ENCODE peak calls at places on chromosomes 16 and 17, in five cellular contexts. B is erythroblast, L is spleen, D is GM12891, U is Peyer's patch. H is an unnamed sample.

GRCh38 chr16:11949527-11949926 is 7.7 kb upstream of the NPIPB2 start:
- DNase-seq in B (peak), L (no peak), D (peak), U (no peak), H (peak)

GRCh38 chr16:68645494-68646388 is 631 bp downstream of the CDH3 start:
- DNase-seq in B (no peak), L (no peak), D (no peak), U (no peak), H (no peak)

GRCh38 chr16:10765772-10766171 is 22.1 kb downstream of the NUBP1 start:
- DNase-seq in B (no peak), L (no peak), D (no peak), U (no peak), H (no peak)

GRCh38 chr16:67397451-67397801 is 4.1 kb upstream of the TPPP3 start:
- DNase-seq in B (no peak), L (peak), D (no peak), U (no peak), H (no peak)

GRCh38 chr16:3145660-3146059 is 10.8 kb downstream of the ZNF213 start:
- DNase-seq in B (no peak), L (peak), D (no peak), U (no peak), H (no peak)

GRCh38 chr17:19342611-19343255 is 19.8 kb downstream of the B9D1 start:
- DNase-seq in B (no peak), L (peak), D (no peak), U (peak), H (no peak)

GRCh38 chr16:23974223-23974622 is 138.4 kb downstream of the PRKCB start:
- DNase-seq in B (no peak), L (no peak), D (no peak), U (no peak), H (no peak)

GRCh38 chr17:83122834-83123233 is 43.4 kb downstream of the METRNL start:
- DNase-seq in B (no peak), L (peak), D (no peak), U (peak), H (no peak)

GRCh38 chr17:8243827-8244226 is 4.0 kb downstream of the CTC1 start:
- DNase-seq in B (no peak), L (no peak), D (no peak), U (no peak), H (no peak)

GRCh38 chr17:31308935-31309334 is 4.9 kb downstream of the EVI2B start:
- DNase-seq in B (no peak), L (no peak), D (no peak), U (no peak), H (no peak)

GRCh38 chr17:76737082-76737675 is at the start of gene SRSF2:
- DNase-seq in B (peak), L (peak), D (peak), U (peak), H (peak)

GRCh38 chr16:46885960-46886763 is 2.0 kb downstream of the GPT2 start:
- DNase-seq in B (no peak), L (no peak), D (no peak), U (no peak), H (no peak)

GRCh38 chr16:26645629-26646028 is 421.1 kb upstream of the C16orf82 start:
- DNase-seq in B (peak), L (no peak), D (no peak), U (no peak), H (peak)

GRCh38 chr16:86802013-86802412 is 223.7 kb downstream of the FOXL1 start:
- DNase-seq in B (no peak), L (no peak), D (no peak), U (no peak), H (no peak)

GRCh38 chr16:88382491-88383400 is at the start of gene ZNF469:
- DNase-seq in B (no peak), L (peak), D (no peak), U (no peak), H (no peak)

GRCh38 chr17:63543822-63544420 is 6.4 kb upstream of the DCAF7 start:
- DNase-seq in B (no peak), L (no peak), D (no peak), U (no peak), H (no peak)

GRCh38 chr16:4607841-4608703 is 6.6 kb downstream of the UBALD1 start:
- DNase-seq in B (no peak), L (peak), D (no peak), U (no peak), H (no peak)

GRCh38 chr17:73271078-73271477 is 9.4 kb upstream of the CPSF4L start:
- DNase-seq in B (no peak), L (no peak), D (peak), U (no peak), H (no peak)

GRCh38 chr16:24721830-24722238 is 7.6 kb upstream of the TNRC6A start:
- DNase-seq in B (no peak), L (no peak), D (no peak), U (no peak), H (no peak)

GRCh38 chr16:16938980-16939379 is 531.8 kb downstream of the XYLT1 start:
- DNase-seq in B (no peak), L (no peak), D (no peak), U (no peak), H (no peak)

GRCh38 chr17:43908111-43908721 is 880 bp upstream of the MPP2 start:
- DNase-seq in B (peak), L (no peak), D (peak), U (no peak), H (peak)

GRCh38 chr17:61366715-61367413 is 32.8 kb upstream of the TBX2 start:
- DNase-seq in B (no peak), L (peak), D (no peak), U (no peak), H (no peak)

GRCh38 chr17:42154514-42154883 is 290 bp downstream of the RAB5C start:
- DNase-seq in B (no peak), L (no peak), D (no peak), U (no peak), H (no peak)
- TF ChIP-seq POLR2A in B (no peak), L (no peak), D (no peak), U (no peak), H (no peak)

DNA sequence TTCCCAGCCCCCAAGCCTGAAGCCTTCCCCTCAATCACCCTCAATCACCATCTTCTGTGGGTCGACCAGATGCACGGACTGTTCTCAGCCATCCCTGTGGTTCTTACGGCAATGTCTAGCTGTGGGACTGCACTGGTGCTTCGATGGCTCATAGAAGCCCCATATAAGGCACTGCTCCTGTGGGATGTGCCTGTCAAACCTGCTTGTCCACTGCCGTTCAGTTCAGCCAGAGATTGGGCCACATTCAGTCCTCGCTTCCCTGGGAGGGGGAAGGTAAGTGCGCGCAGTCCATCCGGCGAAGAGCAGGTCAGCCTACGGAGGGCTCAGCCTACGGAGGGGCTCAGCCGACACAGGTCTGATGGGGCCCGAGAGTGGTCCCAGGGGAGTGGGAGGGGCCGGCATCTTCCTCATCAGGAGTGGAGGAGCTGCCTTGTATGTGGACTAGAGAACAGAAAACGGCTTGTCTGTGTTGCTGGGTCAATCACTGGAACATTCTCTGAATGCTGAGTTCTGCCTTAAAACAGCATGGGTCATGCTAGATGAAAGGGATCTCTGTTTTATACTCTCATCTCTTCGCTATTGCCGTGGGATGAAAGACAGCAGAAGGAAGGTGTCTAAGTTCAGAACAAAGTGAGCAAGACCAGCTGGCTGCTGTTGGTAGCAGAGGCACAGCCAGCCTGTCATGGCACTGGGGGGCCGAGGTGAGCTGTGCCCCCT is at the start of gene CARD14:
- DNase-seq in B (no peak), L (no peak), D (no peak), U (no peak), H (no peak)
- TF ChIP-seq POLR2A in B (no peak), L (no peak), D (no peak), U (no peak), H (no peak)

GRCh38 chr17:38429476-38430100 is 1.3 kb downstream of the ARHGAP23 start:
- DNase-seq in B (no peak), L (no peak), D (no peak), U (no peak), H (no peak)

GRCh38 chr17:38427160-38427949 is 909 bp upstream of the ARHGAP23 start:
- DNase-seq in B (no peak), L (no peak), D (no peak), U (no peak), H (no peak)

GRCh38 chr17:38428150-38428642 is at the start of gene ARHGAP23:
- DNase-seq in B (peak), L (peak), D (no peak), U (no peak), H (peak)

GRCh38 chr17:38430316-38430715 is 2.1 kb downstream of the ARHGAP23 start:
- DNase-seq in B (no peak), L (no peak), D (no peak), U (no peak), H (no peak)

GRCh38 chr17:38428643-38429371 is 543 bp downstream of the ARHGAP23 start:
- DNase-seq in B (no peak), L (peak), D (no peak), U (no peak), H (no peak)
- TF ChIP-seq POLR2A in B (no peak), L (no peak), D (no peak), U (no peak), H (peak)

GRCh38 chr17:80855196-80855967 is 136.3 kb upstream of the CHMP6 start:
- DNase-seq in B (no peak), L (peak), D (no peak), U (peak), H (no peak)

GRCh38 chr17:80856863-80857488 is 134.7 kb upstream of the CHMP6 start:
- DNase-seq in B (no peak), L (peak), D (no peak), U (peak), H (no peak)

GRCh38 chr17:80857721-80858171 is 133.9 kb upstream of the CHMP6 start:
- DNase-seq in B (no peak), L (peak), D (no peak), U (peak), H (no peak)

GRCh38 chr17:80854220-80854619 is 137.4 kb upstream of the CHMP6 start:
- DNase-seq in B (no peak), L (peak), D (no peak), U (peak), H (no peak)

GRCh38 chr17:80855968-80856862 is 135.4 kb upstream of the CHMP6 start:
- DNase-seq in B (peak), L (peak), D (peak), U (peak), H (peak)
- TF ChIP-seq POLR2A in B (no peak), L (no peak), D (no peak), U (no peak), H (no peak)

DNA sequence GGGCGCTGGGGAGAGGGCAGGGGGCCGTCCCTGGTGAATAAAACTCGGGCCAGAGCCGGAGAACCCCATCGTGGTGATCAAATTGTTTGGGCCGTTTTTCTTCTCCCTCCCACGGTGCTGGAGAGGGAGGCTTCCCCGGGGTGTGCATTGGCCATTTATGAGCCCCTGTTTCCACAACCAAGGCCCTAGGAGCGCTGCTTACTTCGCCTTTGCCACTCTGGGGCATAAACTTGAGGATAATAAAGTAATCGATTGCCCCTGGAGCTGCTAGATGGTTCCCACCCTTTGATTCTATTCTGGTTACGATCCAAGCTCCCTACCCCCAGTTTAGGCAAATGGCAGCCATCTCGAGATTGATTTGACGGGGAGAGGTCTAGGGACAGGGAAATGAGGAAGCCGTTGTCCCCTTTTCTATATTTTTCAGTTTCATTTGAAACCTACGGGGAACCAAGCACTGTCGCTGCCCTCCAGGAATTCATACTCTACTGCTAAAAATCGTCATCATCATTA is 669 bp downstream of the CCP110 start:
- DNase-seq in B (peak), L (no peak), D (no peak), U (no peak), H (no peak)
- TF ChIP-seq POLR2A in B (no peak), L (no peak), D (no peak), U (no peak), H (no peak)

GRCh38 chr17:13127921-13128582 is 110.2 kb upstream of the ELAC2 start:
- DNase-seq in B (no peak), L (no peak), D (no peak), U (no peak), H (no peak)
- TF ChIP-seq POLR2A in B (no peak), L (no peak), D (no peak), U (no peak), H (no peak)

DNA sequence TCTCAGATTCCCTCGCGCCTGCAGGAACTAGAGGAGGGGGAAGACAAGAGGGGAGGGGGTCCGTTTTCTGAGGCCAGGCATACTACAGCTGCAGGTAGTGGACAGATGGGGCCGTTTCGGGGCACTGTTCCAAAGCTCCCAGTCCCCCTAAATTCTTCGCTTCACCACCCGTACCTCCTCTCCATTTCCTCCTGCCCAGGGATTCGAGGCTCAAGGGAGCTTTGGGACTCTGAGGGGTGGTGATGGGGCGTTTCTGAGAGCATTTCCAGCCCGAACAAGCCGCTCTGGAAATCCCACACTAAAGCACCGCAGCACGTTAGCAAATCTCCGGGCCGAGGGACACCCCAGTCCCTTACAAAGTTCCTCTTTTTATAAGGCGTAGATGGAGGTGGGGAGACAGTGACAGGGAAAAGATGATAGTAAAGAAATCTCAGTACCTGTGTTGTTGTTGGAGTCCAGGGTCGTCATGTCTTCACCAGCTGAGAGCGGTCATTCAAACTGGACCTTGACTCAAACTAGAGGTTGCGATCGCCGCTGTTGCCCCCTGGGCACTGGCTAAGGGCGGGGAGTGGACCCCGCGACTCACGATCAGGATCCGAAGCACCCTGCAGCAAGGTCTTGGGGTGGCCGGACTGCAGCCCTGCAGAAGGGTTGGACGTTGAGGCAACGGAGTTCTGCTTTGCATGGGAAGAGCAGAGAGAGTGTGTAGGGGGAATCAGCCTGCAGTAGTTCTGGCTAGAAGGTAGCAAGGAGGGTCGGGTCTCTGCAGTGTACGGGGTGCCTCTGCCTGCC is 566 bp downstream of the NR1D1 start:
- DNase-seq in B (no peak), L (peak), D (no peak), U (no peak), H (no peak)
- TF ChIP-seq POLR2A in B (no peak), L (no peak), D (no peak), U (no peak), H (no peak)

DNA sequence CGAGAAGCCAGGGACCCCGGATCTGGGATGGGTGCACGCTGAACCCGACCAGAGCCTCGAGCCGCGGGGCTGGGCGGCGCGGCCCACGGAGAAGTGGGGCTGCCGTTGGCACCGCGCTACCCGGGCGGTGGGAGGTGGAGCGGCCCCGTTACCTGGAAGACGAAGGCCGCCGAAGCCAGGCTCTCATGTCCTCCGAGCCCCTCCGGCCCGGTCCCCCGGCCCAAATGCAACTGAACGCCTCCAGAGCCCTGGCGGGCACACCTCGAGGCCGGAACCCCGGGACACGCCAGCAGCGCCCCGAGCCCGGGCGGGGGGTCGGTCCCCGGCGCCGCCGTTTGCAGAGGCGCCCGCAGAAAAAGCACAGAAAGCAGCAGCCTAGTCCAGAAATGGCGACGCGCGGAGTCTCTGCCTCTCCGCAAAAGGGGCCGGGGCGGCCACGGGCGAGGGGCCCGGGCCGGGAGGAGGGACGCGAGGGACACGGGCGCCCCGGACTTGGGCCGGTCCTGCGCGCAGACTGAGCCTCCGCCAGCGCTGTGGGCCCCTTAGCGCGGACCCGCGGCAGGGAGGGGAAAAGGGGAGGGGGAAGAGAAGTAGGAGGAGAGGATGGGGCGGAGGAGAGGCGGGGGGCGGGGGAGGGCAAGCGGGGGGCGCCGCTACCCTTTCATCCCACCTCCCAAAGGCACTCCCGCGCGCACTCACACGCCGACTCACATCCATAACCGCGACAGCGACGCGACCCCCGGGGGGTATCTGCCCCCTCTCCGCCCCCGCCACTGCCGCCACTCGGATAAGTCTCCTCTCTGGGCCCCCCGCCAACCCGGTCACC is 1.4 kb downstream of the AXIN2 start:
- DNase-seq in B (no peak), L (peak), D (no peak), U (peak), H (no peak)
- TF ChIP-seq POLR2A in B (no peak), L (no peak), D (no peak), U (no peak), H (no peak)

GRCh38 chr17:42287305-42288077 is 807 bp upstream of the STAT5A start:
- DNase-seq in B (peak), L (peak), D (no peak), U (no peak), H (no peak)
- TF ChIP-seq POLR2A in B (peak), L (no peak), D (peak), U (no peak), H (no peak)